ENCODE peak calls at places on chromosomes 1 and 21, in nine cellular contexts. S is activated gamma-delta T cell treated with Interleukin-2 at 50 U/mL for 16 hours; F is BE2C; V is H7; U is mesenchymal stem cell; I is activated CD8-positive, alpha-beta memory T cell treated with anti-CD3 and anti-CD28 coated beads for 1 hour; N is dorsolateral prefrontal cortex; R is kidney epithelial cell; E is ACHN. J is an unnamed sample.

GRCh38 chr1:30286241-30286983 is 437.0 kb downstream of the MATN1 start:
- DNase-seq in S (no peak), F (peak), V (no peak), U (no peak), I (no peak), N (no peak), R (no peak), E (no peak), J (no peak)

GRCh38 chr1:208276757-208277435 is 32.7 kb upstream of the PLXNA2 start:
- DNase-seq in S (no peak), F (no peak), V (no peak), U (no peak), I (no peak), N (no peak), R (no peak), E (no peak), J (no peak)

GRCh38 chr1:218350022-218350525 is 4.9 kb downstream of the TGFB2 start:
- DNase-seq in S (no peak), F (no peak), V (no peak), U (no peak), I (no peak), N (no peak), R (no peak), E (no peak), J (no peak)

GRCh38 chr1:116316373-116316772 is 56.7 kb upstream of the ATP1A1 start:
- DNase-seq in S (no peak), F (no peak), V (no peak), U (no peak), I (no peak), N (no peak), R (no peak), E (no peak), J (no peak)

GRCh38 chr21:27268290-27268689 is 301.4 kb upstream of the ADAMTS5 start:
- DNase-seq in S (no peak), F (no peak), V (no peak), U (no peak), I (no peak), N (no peak), R (peak), E (no peak), J (no peak)

GRCh38 chr1:218164111-218164929 is 120.8 kb upstream of the RRP15 start:
- DNase-seq in S (no peak), F (peak), V (peak), U (peak), I (no peak), N (peak), R (no peak), E (no peak), J (peak)

GRCh38 chr1:160197231-160197630 is 6.9 kb downstream of the CASQ1 start:
- DNase-seq in S (no peak), F (no peak), V (no peak), U (no peak), I (no peak), N (no peak), R (no peak), E (no peak), J (no peak)

GRCh38 chr1:51664412-51665240 is 47.7 kb downstream of the OSBPL9 start:
- DNase-seq in S (no peak), F (no peak), V (no peak), U (peak), I (no peak), N (no peak), R (no peak), E (no peak), J (no peak)

GRCh38 chr21:42654179-42654912 is 925 bp downstream of the PDE9A start:
- DNase-seq in S (peak), F (no peak), V (peak), U (peak), I (no peak), N (no peak), R (no peak), E (no peak), J (peak)

GRCh38 chr1:190328361-190328760 is 149.3 kb downstream of the BRINP3 start:
- DNase-seq in S (no peak), F (no peak), V (no peak), U (no peak), I (no peak), N (no peak), R (no peak), E (no peak), J (no peak)

GRCh38 chr21:45152265-45152746 is 77.9 kb downstream of the ADARB1 start:
- DNase-seq in S (peak), F (peak), V (peak), U (peak), I (peak), N (no peak), R (no peak), E (no peak), J (peak)

GRCh38 chr1:117679868-117680267 is 74.0 kb downstream of the TENT5C start:
- DNase-seq in S (no peak), F (no peak), V (no peak), U (no peak), I (no peak), N (no peak), R (no peak), E (no peak), J (no peak)

GRCh38 chr1:159008744-159009188 is 941 bp upstream of the IFI16 start:
- DNase-seq in S (peak), F (no peak), V (no peak), U (peak), I (peak), N (no peak), R (no peak), E (no peak), J (no peak)

GRCh38 chr1:22208265-22208972 is 65.5 kb upstream of the WNT4 start:
- DNase-seq in S (no peak), F (peak), V (peak), U (no peak), I (no peak), N (peak), R (no peak), E (no peak), J (peak)

GRCh38 chr1:55362558-55362957 is 147.4 kb upstream of the USP24 start:
- DNase-seq in S (no peak), F (no peak), V (no peak), U (peak), I (no peak), N (no peak), R (peak), E (no peak), J (no peak)

GRCh38 chr1:233668725-233669294 is 54.9 kb downstream of the KCNK1 start:
- DNase-seq in S (no peak), F (no peak), V (no peak), U (no peak), I (no peak), N (no peak), R (no peak), E (peak), J (no peak)

GRCh38 chr1:231139125-231139649 is 22.7 kb upstream of the TRIM67 start:
- DNase-seq in S (no peak), F (no peak), V (no peak), U (peak), I (no peak), N (no peak), R (no peak), E (no peak), J (no peak)

GRCh38 chr1:204560590-204560989 is 44.4 kb downstream of the MDM4 start:
- DNase-seq in S (no peak), F (no peak), V (peak), U (peak), I (no peak), N (no peak), R (peak), E (peak), J (peak)

GRCh38 chr1:107787299-107787698 is 177.7 kb downstream of the VAV3 start:
- DNase-seq in S (no peak), F (no peak), V (peak), U (no peak), I (no peak), N (no peak), R (no peak), E (peak), J (peak)

GRCh38 chr1:32250893-32251716 is at the start of gene LCK:
- DNase-seq in S (peak), F (no peak), V (peak), U (no peak), I (peak), N (no peak), R (no peak), E (no peak), J (no peak)

GRCh38 chr1:119279441-119280415 is 88.9 kb upstream of the HAO2 start:
- DNase-seq in S (no peak), F (no peak), V (no peak), U (no peak), I (no peak), N (no peak), R (peak), E (peak), J (peak)

GRCh38 chr1:15543589-15544568 is 17.2 kb downstream of the DNAJC16 start:
- DNase-seq in S (no peak), F (no peak), V (no peak), U (peak), I (no peak), N (no peak), R (no peak), E (no peak), J (no peak)

GRCh38 chr1:76770979-76771378 is 96.3 kb upstream of the ST6GALNAC5 start:
- DNase-seq in S (no peak), F (no peak), V (no peak), U (no peak), I (no peak), N (peak), R (no peak), E (no peak), J (no peak)

GRCh38 chr1:40921981-40922677 is 57.4 kb upstream of the CTPS1 start:
- DNase-seq in S (no peak), F (no peak), V (no peak), U (no peak), I (no peak), N (no peak), R (no peak), E (no peak), J (no peak)

GRCh38 chr1:52706941-52707926 is 9.1 kb upstream of the COA7 start:
- DNase-seq in S (no peak), F (no peak), V (no peak), U (no peak), I (no peak), N (no peak), R (no peak), E (no peak), J (no peak)

GRCh38 chr1:51819810-51820209 is 58.7 kb downstream of the NRDC start:
- DNase-seq in S (no peak), F (no peak), V (no peak), U (no peak), I (no peak), N (no peak), R (no peak), E (no peak), J (no peak)